ENCODE peak calls at places on chromosome 4, in five cellular contexts. One of them, this sample, is unnamed.

GRCh38 chr4:76738081-76738931 is 159.6 kb downstream of the SOWAHB start:
- DNase-seq in Peyer's patch: no peak
- DNase-seq in fibroblast of lung: peak
- DNase-seq in lower lobe of right lung: no peak
- DNase-seq in GM23338: no peak
- DNase-seq in this sample: no peak

GRCh38 chr4:62618042-62618441 is 1417.9 kb downstream of the ADGRL3 start:
- DNase-seq in lower lobe of right lung: no peak
- DNase-seq in Peyer's patch: no peak
- DNase-seq in GM23338: no peak
- DNase-seq in fibroblast of lung: no peak
- DNase-seq in this sample: no peak

GRCh38 chr4:4714330-4714729 is 145.1 kb upstream of the MSX1 start:
- DNase-seq in lower lobe of right lung: no peak
- DNase-seq in GM23338: no peak
- DNase-seq in Peyer's patch: no peak
- DNase-seq in fibroblast of lung: peak
- DNase-seq in this sample: no peak

GRCh38 chr4:48268956-48269860 is at the start of gene TEC:
- DNase-seq in Peyer's patch: peak
- DNase-seq in lower lobe of right lung: peak
- DNase-seq in fibroblast of lung: peak
- DNase-seq in GM23338: peak
- DNase-seq in this sample: peak

GRCh38 chr4:158938462-158939044 is 164.3 kb upstream of the RAPGEF2 start:
- DNase-seq in lower lobe of right lung: no peak
- DNase-seq in Peyer's patch: no peak
- DNase-seq in fibroblast of lung: peak
- DNase-seq in GM23338: peak
- DNase-seq in this sample: peak

GRCh38 chr4:56783986-56784385 is 37.5 kb downstream of the SPINK2 start:
- DNase-seq in GM23338: no peak
- DNase-seq in lower lobe of right lung: no peak
- DNase-seq in Peyer's patch: no peak
- DNase-seq in fibroblast of lung: no peak
- DNase-seq in this sample: no peak

GRCh38 chr4:188275686-188276085 is 136.4 kb downstream of the TRIML1 start:
- DNase-seq in fibroblast of lung: no peak
- DNase-seq in GM23338: no peak
- DNase-seq in Peyer's patch: no peak
- DNase-seq in lower lobe of right lung: no peak
- DNase-seq in this sample: no peak

GRCh38 chr4:103895876-103896465 is 176.2 kb upstream of the TACR3 start:
- DNase-seq in GM23338: no peak
- DNase-seq in Peyer's patch: no peak
- DNase-seq in lower lobe of right lung: no peak
- DNase-seq in fibroblast of lung: no peak
- DNase-seq in this sample: no peak

GRCh38 chr4:103008875-103009729 is 10.4 kb downstream of the SLC9B1 start:
- DNase-seq in fibroblast of lung: peak
- DNase-seq in GM23338: peak
- DNase-seq in Peyer's patch: no peak
- DNase-seq in lower lobe of right lung: no peak
- DNase-seq in this sample: no peak

GRCh38 chr4:109977854-109978501 is 65.3 kb downstream of the EGF start:
- DNase-seq in fibroblast of lung: peak
- DNase-seq in Peyer's patch: no peak
- DNase-seq in GM23338: peak
- DNase-seq in lower lobe of right lung: no peak
- DNase-seq in this sample: no peak

GRCh38 chr4:158229768-158230167 is 19.5 kb downstream of the TMEM144 start:
- DNase-seq in lower lobe of right lung: no peak
- DNase-seq in fibroblast of lung: no peak
- DNase-seq in GM23338: no peak
- DNase-seq in Peyer's patch: no peak
- DNase-seq in this sample: peak

GRCh38 chr4:185222598-185222997 is 13.2 kb downstream of the SNX25 start:
- DNase-seq in fibroblast of lung: peak
- DNase-seq in lower lobe of right lung: no peak
- DNase-seq in GM23338: no peak
- DNase-seq in Peyer's patch: no peak
- DNase-seq in this sample: no peak

GRCh38 chr4:154519214-154519613 is 27.6 kb upstream of the DCHS2 start:
- DNase-seq in Peyer's patch: no peak
- DNase-seq in lower lobe of right lung: no peak
- DNase-seq in fibroblast of lung: no peak
- DNase-seq in GM23338: no peak
- DNase-seq in this sample: no peak

GRCh38 chr4:114597410-114598115 is 1.0 kb upstream of the UGT8 start:
- DNase-seq in Peyer's patch: no peak
- DNase-seq in fibroblast of lung: no peak
- DNase-seq in GM23338: peak
- DNase-seq in lower lobe of right lung: no peak
- DNase-seq in this sample: no peak

GRCh38 chr4:184147858-184148799 is 69.5 kb downstream of the ENPP6 start:
- DNase-seq in GM23338: no peak
- DNase-seq in fibroblast of lung: peak
- DNase-seq in Peyer's patch: no peak
- DNase-seq in lower lobe of right lung: no peak
- DNase-seq in this sample: no peak

GRCh38 chr4:80265571-80266266 is 745 bp upstream of the FGF5 start:
- DNase-seq in Peyer's patch: no peak
- DNase-seq in GM23338: peak
- DNase-seq in fibroblast of lung: peak
- DNase-seq in lower lobe of right lung: no peak
- DNase-seq in this sample: no peak

GRCh38 chr4:76212851-76213414 is 691 bp downstream of the SCARB2 start:
- DNase-seq in lower lobe of right lung: no peak
- DNase-seq in fibroblast of lung: peak
- DNase-seq in Peyer's patch: peak
- DNase-seq in GM23338: peak
- DNase-seq in this sample: no peak

GRCh38 chr4:168388890-168389289 is 70.3 kb upstream of the DDX60 start:
- DNase-seq in lower lobe of right lung: no peak
- DNase-seq in fibroblast of lung: peak
- DNase-seq in Peyer's patch: no peak
- DNase-seq in GM23338: no peak
- DNase-seq in this sample: no peak

GRCh38 chr4:187668683-187669082 is 326.9 kb upstream of the ZFP42 start:
- DNase-seq in fibroblast of lung: peak
- DNase-seq in GM23338: no peak
- DNase-seq in Peyer's patch: no peak
- DNase-seq in lower lobe of right lung: no peak
- DNase-seq in this sample: no peak

GRCh38 chr4:157751631-157752030 is 421.2 kb downstream of the GASK1B start:
- DNase-seq in fibroblast of lung: no peak
- DNase-seq in Peyer's patch: no peak
- DNase-seq in GM23338: no peak
- DNase-seq in lower lobe of right lung: no peak
- DNase-seq in this sample: no peak

DNA sequence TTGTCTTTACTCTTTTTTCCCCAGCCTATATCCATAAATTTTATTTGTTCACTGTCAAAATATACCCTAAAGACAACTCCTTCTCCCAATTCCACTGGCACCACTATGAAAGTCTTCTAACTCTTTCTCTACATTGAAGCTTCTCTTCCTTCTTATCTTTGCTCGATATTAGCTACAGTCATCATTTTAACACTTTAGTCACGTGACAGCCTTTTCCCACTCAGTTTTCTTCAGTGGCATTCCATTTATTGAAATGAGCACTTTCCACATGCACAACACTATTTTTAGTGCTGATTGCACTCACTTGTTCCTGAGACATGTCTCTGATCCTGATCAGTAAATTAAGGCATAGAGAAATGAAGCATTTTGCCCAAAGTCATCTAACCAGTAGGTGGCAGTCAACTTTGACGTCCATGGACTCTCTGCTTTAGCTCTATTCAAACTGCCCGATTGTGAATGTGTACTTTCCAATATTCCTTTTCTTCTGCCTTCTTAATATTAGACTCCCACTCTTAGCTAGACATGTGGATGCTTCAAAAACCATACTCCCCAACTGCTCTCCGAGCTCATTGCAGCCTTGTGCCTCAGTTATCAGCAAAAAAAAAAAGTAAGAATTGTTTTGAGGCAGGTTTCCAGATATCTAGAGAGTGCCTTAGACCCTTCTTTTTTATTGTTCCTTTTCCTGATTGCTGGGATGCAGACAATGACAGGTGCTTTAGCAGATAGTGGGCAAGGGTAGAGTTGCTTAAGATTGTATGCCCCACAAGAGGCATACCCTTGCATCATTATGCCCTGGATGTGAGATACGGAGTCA is 394.4 kb upstream of the ADGRL3 start:
- DNase-seq in GM23338: peak
- DNase-seq in fibroblast of lung: peak
- DNase-seq in Peyer's patch: no peak
- DNase-seq in lower lobe of right lung: no peak
- DNase-seq in this sample: no peak
- TF ChIP-seq CTCF in GM23338: peak
- TF ChIP-seq CTCF in fibroblast of lung: peak
- TF ChIP-seq CTCF in Peyer's patch: peak
- TF ChIP-seq CTCF in lower lobe of right lung: peak
- TF ChIP-seq CTCF in this sample: peak

GRCh38 chr4:8344387-8344786 is 74.8 kb downstream of the HTRA3 start:
- DNase-seq in fibroblast of lung: no peak
- DNase-seq in lower lobe of right lung: no peak
- DNase-seq in Peyer's patch: peak
- DNase-seq in GM23338: no peak
- DNase-seq in this sample: no peak

GRCh38 chr4:8346838-8347605 is 77.5 kb downstream of the HTRA3 start:
- DNase-seq in GM23338: no peak
- DNase-seq in fibroblast of lung: no peak
- DNase-seq in Peyer's patch: peak
- DNase-seq in lower lobe of right lung: no peak
- DNase-seq in this sample: no peak

GRCh38 chr4:8345946-8346814 is 76.6 kb downstream of the HTRA3 start:
- DNase-seq in fibroblast of lung: no peak
- DNase-seq in GM23338: no peak
- DNase-seq in lower lobe of right lung: no peak
- DNase-seq in Peyer's patch: peak
- DNase-seq in this sample: no peak

GRCh38 chr4:8343967-8344331 is 74.4 kb downstream of the HTRA3 start:
- DNase-seq in GM23338: no peak
- DNase-seq in Peyer's patch: no peak
- DNase-seq in fibroblast of lung: no peak
- DNase-seq in lower lobe of right lung: no peak
- DNase-seq in this sample: no peak

DNA sequence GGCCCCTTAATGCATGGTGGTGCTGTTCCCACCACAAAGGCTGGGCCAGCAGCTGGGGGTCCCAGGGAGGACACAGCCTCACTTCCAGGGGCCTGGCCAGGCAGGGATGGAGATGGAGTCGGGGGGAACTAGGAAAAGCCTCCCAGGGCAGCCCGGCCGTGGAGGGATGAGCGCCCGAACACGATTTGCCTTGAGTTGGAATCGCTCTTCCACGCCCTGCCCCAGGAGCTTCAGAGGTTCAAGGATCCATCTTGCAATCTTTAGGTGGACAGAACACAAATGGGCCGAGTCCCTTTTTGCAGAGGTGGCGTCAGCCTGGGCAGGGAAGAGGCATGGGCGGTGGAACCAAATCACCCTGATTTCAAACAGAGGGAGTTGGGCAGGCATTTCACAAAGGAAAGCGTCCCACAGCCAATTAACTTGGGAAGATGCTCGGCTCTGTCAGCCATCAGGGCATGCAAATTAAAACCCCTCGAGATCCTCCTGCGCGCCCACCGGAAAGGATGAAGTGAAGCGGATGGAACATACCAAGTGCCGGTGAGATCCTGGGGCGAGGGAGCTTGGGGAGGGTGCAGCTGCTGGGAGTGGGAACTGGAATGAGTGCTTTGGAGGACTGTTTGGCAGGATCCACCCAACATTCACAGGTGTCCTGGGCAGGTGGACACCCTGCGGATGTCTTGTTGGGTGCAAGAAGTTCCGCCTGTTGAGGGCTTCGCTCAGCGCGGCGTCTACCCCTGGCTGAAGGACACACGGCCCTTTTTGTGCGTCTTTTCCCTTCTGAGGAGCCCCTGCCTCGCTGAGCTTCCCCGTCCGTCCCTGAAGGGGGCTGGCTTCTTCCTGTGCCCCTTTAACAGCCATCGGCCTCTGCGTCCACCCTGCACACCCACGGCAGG is 75.7 kb downstream of the HTRA3 start:
- DNase-seq in Peyer's patch: peak
- DNase-seq in fibroblast of lung: no peak
- DNase-seq in lower lobe of right lung: no peak
- DNase-seq in GM23338: no peak
- DNase-seq in this sample: no peak
- TF ChIP-seq CTCF in Peyer's patch: no peak
- TF ChIP-seq CTCF in fibroblast of lung: no peak
- TF ChIP-seq CTCF in lower lobe of right lung: no peak
- TF ChIP-seq CTCF in GM23338: no peak
- TF ChIP-seq CTCF in this sample: no peak

GRCh38 chr4:38805530-38806145 is 1.0 kb upstream of the TLR1 start:
- DNase-seq in Peyer's patch: peak
- DNase-seq in GM23338: no peak
- DNase-seq in lower lobe of right lung: peak
- DNase-seq in fibroblast of lung: no peak
- DNase-seq in this sample: no peak

GRCh38 chr4:38803833-38804653 is 548 bp downstream of the TLR1 start:
- DNase-seq in Peyer's patch: no peak
- DNase-seq in GM23338: no peak
- DNase-seq in fibroblast of lung: no peak
- DNase-seq in lower lobe of right lung: no peak
- DNase-seq in this sample: no peak

GRCh38 chr4:38802561-38803355 is 1.8 kb downstream of the TLR1 start:
- DNase-seq in Peyer's patch: no peak
- DNase-seq in GM23338: peak
- DNase-seq in lower lobe of right lung: no peak
- DNase-seq in fibroblast of lung: no peak
- DNase-seq in this sample: no peak

GRCh38 chr4:38800956-38801450 is 3.6 kb downstream of the TLR1 start:
- DNase-seq in GM23338: no peak
- DNase-seq in Peyer's patch: no peak
- DNase-seq in fibroblast of lung: no peak
- DNase-seq in lower lobe of right lung: no peak
- DNase-seq in this sample: no peak

GRCh38 chr4:38804654-38805295 is at the start of gene TLR1:
- DNase-seq in fibroblast of lung: peak
- DNase-seq in lower lobe of right lung: no peak
- DNase-seq in Peyer's patch: no peak
- DNase-seq in GM23338: peak
- DNase-seq in this sample: no peak
- TF ChIP-seq CTCF in fibroblast of lung: peak
- TF ChIP-seq CTCF in lower lobe of right lung: peak
- TF ChIP-seq CTCF in Peyer's patch: peak
- TF ChIP-seq CTCF in GM23338: no peak
- TF ChIP-seq CTCF in this sample: peak

DNA sequence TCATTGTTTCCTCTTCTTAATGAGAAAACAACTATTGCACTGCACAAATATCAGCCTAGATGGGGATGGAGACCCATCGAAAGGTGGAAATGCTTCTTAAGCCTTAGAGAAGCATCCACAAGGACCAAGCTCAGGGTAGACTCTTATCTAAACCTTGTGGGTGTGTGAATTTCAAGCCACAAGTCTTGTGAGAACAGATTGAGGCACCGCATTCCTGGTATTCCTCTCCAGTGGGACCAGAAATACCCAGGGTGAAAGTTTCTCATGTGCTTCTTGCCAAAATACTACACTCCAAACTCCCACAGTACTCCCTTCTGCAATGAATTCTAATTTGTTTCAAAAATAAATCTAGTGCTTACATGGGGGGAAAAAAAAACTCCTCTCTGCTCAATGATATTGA is 375.6 kb downstream of the PDGFC start:
- DNase-seq in lower lobe of right lung: no peak
- DNase-seq in Peyer's patch: no peak
- DNase-seq in fibroblast of lung: no peak
- DNase-seq in GM23338: no peak
- DNase-seq in this sample: no peak
- TF ChIP-seq CTCF in lower lobe of right lung: no peak
- TF ChIP-seq CTCF in Peyer's patch: no peak
- TF ChIP-seq CTCF in fibroblast of lung: no peak
- TF ChIP-seq CTCF in GM23338: no peak
- TF ChIP-seq CTCF in this sample: no peak